ENCODE peak calls at places on chromosomes 7 and 10, in seven cellular contexts. O is 8988T; I is fibroblast of mammary gland; A is MCF 10A; T is tibial nerve; Z is HS-5; N is stimulated activated CD4-positive, alpha-beta T cell treated with anti-CD3 and anti-CD28 coated beads, Interleukin-15, amount 100 ng/mL, for 24 hours. U is an unnamed sample.

GRCh38 chr7:91519241-91520200 is 255.3 kb downstream of the FZD1 start:
- DNase-seq in O (no peak), I (peak; percentile 62), A (no peak), T (no peak), Z (no peak), N (no peak), U (no peak)

GRCh38 chr10:93518531-93518930 is 22.1 kb downstream of the CEP55 start:
- DNase-seq in O (no peak), I (no peak), A (no peak), T (no peak), Z (no peak), N (no peak), U (no peak)

GRCh38 chr7:155850730-155851678 is 38.7 kb upstream of the SHH start:
- DNase-seq in O (no peak), I (no peak), A (no peak), T (no peak), Z (no peak), N (no peak), U (no peak)

GRCh38 chr7:15755061-15755460 is 68.6 kb upstream of the MEOX2 start:
- DNase-seq in O (no peak), I (peak; percentile 78), A (no peak), T (no peak), Z (peak; percentile 26), N (no peak), U (no peak)

GRCh38 chr10:88236121-88236743 is 346.9 kb downstream of the RNLS start:
- DNase-seq in O (no peak), I (no peak), A (no peak), T (no peak), Z (no peak), N (no peak), U (no peak)

GRCh38 chr7:3039787-3040186 is 3.9 kb downstream of the CARD11 start:
- DNase-seq in O (no peak), I (no peak), A (no peak), T (no peak), Z (no peak), N (no peak), U (no peak)

GRCh38 chr7:84729284-84729683 is 457.6 kb downstream of the SEMA3D start:
- DNase-seq in O (no peak), I (no peak), A (no peak), T (no peak), Z (peak; percentile 32), N (no peak), U (no peak)

GRCh38 chr10:34522542-34522941 is 292.6 kb downstream of the PARD3 start:
- DNase-seq in O (no peak), I (peak; percentile 33), A (peak; percentile 54), T (no peak), Z (no peak), N (no peak), U (no peak)

GRCh38 chr10:86945361-86946214 is 11.8 kb downstream of the MMRN2 start:
- DNase-seq in O (no peak), I (peak; percentile 59), A (peak; percentile 78), T (no peak), Z (no peak), N (no peak), U (no peak)

GRCh38 chr10:104127411-104127810 is 5.4 kb downstream of the SFR1 start:
- DNase-seq in O (peak; percentile 43), I (no peak), A (peak; percentile 16), T (no peak), Z (no peak), N (peak; percentile 12), U (no peak)

GRCh38 chr10:49312291-49312869 is 13.4 kb downstream of the C10orf71 start:
- DNase-seq in O (no peak), I (no peak), A (no peak), T (no peak), Z (no peak), N (no peak), U (no peak)

U was measured in HuH-7.5.